ENCODE peak calls at places on chromosomes 5 and 9, in ten cellular contexts. F, I, Z, R, D, K, S, U, Q and C are unnamed samples. For H3K9me3, the result is how much of the 10 kb centered on the place peaks cover.

GRCh38 chr9:12716823-12717222 is 23.6 kb downstream of the TYRP1 start:
- DNase-seq in F (no peak), I (no peak), Z (no peak), R (no peak), D (no peak), K (no peak), S (no peak), U (no peak), Q (no peak), C (no peak)

GRCh38 chr5:78399115-78399514 is 38.7 kb downstream of the SCAMP1 start:
- DNase-seq in F (no peak), I (no peak), Z (no peak), R (no peak), D (no peak), K (no peak), S (no peak), U (no peak), Q (no peak), C (no peak)

GRCh38 chr5:36334315-36334714 is 32.6 kb upstream of the RANBP3L start:
- DNase-seq in F (no peak), I (no peak), Z (no peak), R (no peak), D (no peak), K (no peak), S (no peak), U (no peak), Q (no peak), C (no peak)

GRCh38 chr9:77957652-77958051 is 74.0 kb downstream of the GNAQ start:
- DNase-seq in F (no peak), I (no peak), Z (no peak), R (no peak), D (no peak), K (no peak), S (no peak), U (no peak), Q (no peak), C (no peak)

GRCh38 chr9:117722108-117722761 is 18.0 kb downstream of the TLR4 start:
- DNase-seq in F (no peak), I (no peak), Z (no peak), R (no peak), D (no peak), K (no peak), S (no peak), U (no peak), Q (no peak), C (no peak)

GRCh38 chr5:127746756-127747155 is 43.6 kb downstream of the CCDC192 start:
- DNase-seq in F (peak), I (no peak), Z (no peak), R (no peak), D (no peak), K (no peak), S (no peak), U (no peak), Q (no peak), C (no peak)

GRCh38 chr9:88737876-88738275 is 202.9 kb downstream of the NXNL2 start:
- DNase-seq in F (no peak), I (no peak), Z (no peak), R (no peak), D (no peak), K (no peak), S (no peak), U (no peak), Q (no peak), C (no peak)

GRCh38 chr5:2752875-2753435 is 1.5 kb upstream of the IRX2 start:
- DNase-seq in F (no peak), I (no peak), Z (no peak), R (peak), D (no peak), K (no peak), S (no peak), U (no peak), Q (no peak), C (no peak)

GRCh38 chr5:112366987-112367386 is 52.1 kb downstream of the EPB41L4A start:
- DNase-seq in F (peak), I (no peak), Z (no peak), R (no peak), D (no peak), K (no peak), S (no peak), U (no peak), Q (no peak), C (no peak)

GRCh38 chr5:74567351-74567870 is 73.1 kb downstream of the ENC1 start:
- DNase-seq in F (no peak), I (no peak), Z (no peak), R (no peak), D (no peak), K (no peak), S (no peak), U (no peak), Q (no peak), C (no peak)

GRCh38 chr9:38107811-38108304 is 38.8 kb upstream of the SHB start:
- DNase-seq in F (no peak), I (no peak), Z (no peak), R (no peak), D (no peak), K (no peak), S (no peak), U (no peak), Q (no peak), C (no peak)

GRCh38 chr5:173573126-173573960 is 43.1 kb downstream of the BOD1 start:
- DNase-seq in F (peak), I (peak), Z (peak), R (peak), D (peak), K (peak), S (peak), U (peak), Q (peak), C (peak)

GRCh38 chr9:91151014-91151740 is 210.5 kb downstream of the AUH start:
- DNase-seq in F (no peak), I (no peak), Z (no peak), R (no peak), D (no peak), K (no peak), S (no peak), U (no peak), Q (no peak), C (no peak)

GRCh38 chr5:6182271-6182815 is 196.0 kb downstream of the MED10 start:
- DNase-seq in F (no peak), I (no peak), Z (no peak), R (no peak), D (no peak), K (no peak), S (no peak), U (no peak), Q (no peak), C (no peak)
- H3K9me3 ChIP-seq in F (under half), I (under half), Z (under half), R (under half), D (under half), K (under half), S (under half), U (under half), Q (under half), C (under half)

DNA sequence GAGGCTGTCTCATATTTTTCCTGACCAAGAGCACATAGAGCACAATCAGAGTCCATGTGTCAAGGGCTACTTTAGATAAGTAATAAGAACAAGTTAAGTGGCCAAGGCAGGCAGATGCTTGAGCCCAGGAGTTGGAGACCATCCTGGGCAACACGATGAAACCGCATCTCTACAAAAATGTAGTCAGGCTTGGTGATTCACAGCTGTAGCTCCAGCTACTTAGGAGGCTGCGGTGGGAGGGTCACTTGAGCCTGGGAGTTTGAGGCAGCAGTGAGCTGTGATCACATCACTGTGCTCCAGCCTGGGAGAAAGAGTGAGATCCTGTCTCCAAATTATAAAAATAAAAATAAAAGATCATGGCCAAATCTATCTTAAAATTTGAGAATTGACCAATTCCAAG is 767.9 kb upstream of the CTNND2 start:
- DNase-seq in F (no peak), I (no peak), Z (no peak), R (peak), D (no peak), K (no peak), S (no peak), U (no peak), Q (no peak), C (no peak)
- H3K9me3 ChIP-seq in F (under half), I (under half), Z (under half), R (under half), D (under half), K (under half), S (under half), U (under half), Q (under half), C (under half)

GRCh38 chr5:25604682-25605081 is 959.9 kb upstream of the CDH10 start:
- DNase-seq in F (no peak), I (no peak), Z (no peak), R (no peak), D (no peak), K (no peak), S (no peak), U (no peak), Q (no peak), C (no peak)
- H3K9me3 ChIP-seq in F (under half), I (under half), Z (under half), R (under half), D (under half), K (under half), S (under half), U (under half), Q (under half), C (under half)

GRCh38 chr9:40911647-40912046 is 216.8 kb downstream of the FOXD4L6 start:
- DNase-seq in F (no peak), I (no peak), Z (no peak), R (no peak), D (no peak), K (no peak), S (no peak), U (no peak), Q (no peak), C (no peak)
- H3K9me3 ChIP-seq in F (half or more), I (half or more), Z (half or more), R (under half), D (half or more), K (half or more), S (half or more), U (half or more), Q (half or more), C (half or more)

GRCh38 chr9:123947326-123947725 is 17.4 kb upstream of the DENND1A start:
- DNase-seq in F (no peak), I (no peak), Z (no peak), R (no peak), D (no peak), K (no peak), S (no peak), U (no peak), Q (no peak), C (no peak)
- H3K9me3 ChIP-seq in F (under half), I (under half), Z (under half), R (under half), D (under half), K (under half), S (under half), U (under half), Q (under half), C (under half)